ENCODE peak calls at places on chromosomes 2 and 18, in eight cellular contexts. One of them, this sample, is unnamed.

GRCh38 chr18:32201936-32202335 is 12.1 kb downstream of the MEP1B start:
- DNase-seq in uterus: no peak
- DNase-seq in A549: no peak
- DNase-seq in psoas muscle: no peak
- DNase-seq in pancreas: no peak
- DNase-seq in lower lobe of right lung: no peak
- DNase-seq in CD8-positive, alpha-beta T cell: no peak
- DNase-seq in suprapubic skin: no peak
- DNase-seq in this sample: no peak

GRCh38 chr2:79686884-79687283 is 174.0 kb downstream of the CTNNA2 start:
- DNase-seq in uterus: no peak
- DNase-seq in lower lobe of right lung: no peak
- DNase-seq in suprapubic skin: no peak
- DNase-seq in pancreas: no peak
- DNase-seq in psoas muscle: no peak
- DNase-seq in CD8-positive, alpha-beta T cell: no peak
- DNase-seq in A549: no peak
- DNase-seq in this sample: no peak

GRCh38 chr2:54366487-54367280 is 89.4 kb upstream of the SPTBN1 start:
- DNase-seq in lower lobe of right lung: no peak
- DNase-seq in uterus: no peak
- DNase-seq in CD8-positive, alpha-beta T cell: no peak
- DNase-seq in A549: no peak
- DNase-seq in suprapubic skin: no peak
- DNase-seq in pancreas: no peak
- DNase-seq in psoas muscle: no peak
- DNase-seq in this sample: no peak

GRCh38 chr2:53058526-53058925 is 709.1 kb upstream of the CHAC2 start:
- DNase-seq in CD8-positive, alpha-beta T cell: no peak
- DNase-seq in psoas muscle: no peak
- DNase-seq in suprapubic skin: no peak
- DNase-seq in lower lobe of right lung: no peak
- DNase-seq in uterus: no peak
- DNase-seq in A549: no peak
- DNase-seq in pancreas: no peak
- DNase-seq in this sample: no peak

GRCh38 chr2:160315337-160315736 is 115.3 kb upstream of the ITGB6 start:
- DNase-seq in uterus: no peak
- DNase-seq in A549: no peak
- DNase-seq in CD8-positive, alpha-beta T cell: no peak
- DNase-seq in lower lobe of right lung: no peak
- DNase-seq in psoas muscle: no peak
- DNase-seq in suprapubic skin: no peak
- DNase-seq in pancreas: no peak
- DNase-seq in this sample: no peak

GRCh38 chr2:159111346-159111922 is 143.0 kb downstream of the TANC1 start:
- DNase-seq in uterus: no peak
- DNase-seq in psoas muscle: no peak
- DNase-seq in suprapubic skin: no peak
- DNase-seq in pancreas: no peak
- DNase-seq in A549: no peak
- DNase-seq in CD8-positive, alpha-beta T cell: no peak
- DNase-seq in lower lobe of right lung: no peak
- DNase-seq in this sample: no peak

GRCh38 chr18:68713791-68714190 is 1.1 kb downstream of the TMX3 start:
- DNase-seq in lower lobe of right lung: no peak
- DNase-seq in CD8-positive, alpha-beta T cell: no peak
- DNase-seq in uterus: no peak
- DNase-seq in A549: no peak
- DNase-seq in psoas muscle: no peak
- DNase-seq in suprapubic skin: no peak
- DNase-seq in pancreas: no peak
- DNase-seq in this sample: no peak

GRCh38 chr18:61541673-61542072 is 208.4 kb downstream of the CDH20 start:
- DNase-seq in A549: no peak
- DNase-seq in lower lobe of right lung: no peak
- DNase-seq in pancreas: no peak
- DNase-seq in psoas muscle: no peak
- DNase-seq in CD8-positive, alpha-beta T cell: no peak
- DNase-seq in suprapubic skin: no peak
- DNase-seq in uterus: no peak
- DNase-seq in this sample: no peak

GRCh38 chr2:142742301-142743214 is 134.9 kb upstream of the KYNU start:
- DNase-seq in A549: no peak
- DNase-seq in CD8-positive, alpha-beta T cell: no peak
- DNase-seq in lower lobe of right lung: no peak
- DNase-seq in pancreas: no peak
- DNase-seq in suprapubic skin: no peak
- DNase-seq in psoas muscle: no peak
- DNase-seq in uterus: no peak
- DNase-seq in this sample: no peak

GRCh38 chr2:133811409-133812125 is 243.3 kb upstream of the NCKAP5 start:
- DNase-seq in CD8-positive, alpha-beta T cell: no peak
- DNase-seq in lower lobe of right lung: no peak
- DNase-seq in suprapubic skin: no peak
- DNase-seq in pancreas: no peak
- DNase-seq in A549: no peak
- DNase-seq in psoas muscle: no peak
- DNase-seq in uterus: no peak
- DNase-seq in this sample: no peak

GRCh38 chr2:158761626-158762025 is 33.5 kb upstream of the DAPL1 start:
- DNase-seq in lower lobe of right lung: no peak
- DNase-seq in CD8-positive, alpha-beta T cell: no peak
- DNase-seq in uterus: no peak
- DNase-seq in pancreas: no peak
- DNase-seq in suprapubic skin: no peak
- DNase-seq in psoas muscle: no peak
- DNase-seq in A549: no peak
- DNase-seq in this sample: no peak

GRCh38 chr2:73892631-73893329 is at the start of gene ACTG2:
- DNase-seq in CD8-positive, alpha-beta T cell: no peak
- DNase-seq in psoas muscle: no peak
- DNase-seq in lower lobe of right lung: no peak
- DNase-seq in A549: no peak
- DNase-seq in uterus: peak
- DNase-seq in pancreas: no peak
- DNase-seq in suprapubic skin: no peak
- DNase-seq in this sample: peak

GRCh38 chr2:151238527-151239487 is 22.9 kb downstream of the RBM43 start:
- DNase-seq in uterus: peak
- DNase-seq in psoas muscle: peak
- DNase-seq in lower lobe of right lung: peak
- DNase-seq in CD8-positive, alpha-beta T cell: no peak
- DNase-seq in A549: peak
- DNase-seq in suprapubic skin: peak
- DNase-seq in pancreas: peak
- DNase-seq in this sample: peak

GRCh38 chr2:1581965-1582625 is 162.2 kb downstream of the PXDN start:
- DNase-seq in A549: no peak
- DNase-seq in pancreas: no peak
- DNase-seq in CD8-positive, alpha-beta T cell: no peak
- DNase-seq in psoas muscle: no peak
- DNase-seq in suprapubic skin: no peak
- DNase-seq in lower lobe of right lung: no peak
- DNase-seq in uterus: no peak
- DNase-seq in this sample: no peak

GRCh38 chr2:225074919-225075681 is 32.8 kb upstream of the DOCK10 start:
- DNase-seq in lower lobe of right lung: no peak
- DNase-seq in CD8-positive, alpha-beta T cell: no peak
- DNase-seq in suprapubic skin: no peak
- DNase-seq in psoas muscle: no peak
- DNase-seq in pancreas: no peak
- DNase-seq in A549: no peak
- DNase-seq in uterus: no peak
- DNase-seq in this sample: no peak

GRCh38 chr18:37019157-37019571 is 190.2 kb downstream of the KIAA1328 start:
- DNase-seq in pancreas: peak
- DNase-seq in psoas muscle: no peak
- DNase-seq in uterus: no peak
- DNase-seq in CD8-positive, alpha-beta T cell: no peak
- DNase-seq in suprapubic skin: no peak
- DNase-seq in A549: no peak
- DNase-seq in lower lobe of right lung: no peak
- DNase-seq in this sample: no peak

GRCh38 chr2:70094978-70095832 is 7.9 kb downstream of the PCBP1 start:
- DNase-seq in CD8-positive, alpha-beta T cell: peak
- DNase-seq in uterus: peak
- DNase-seq in psoas muscle: no peak
- DNase-seq in pancreas: peak
- DNase-seq in lower lobe of right lung: peak
- DNase-seq in suprapubic skin: peak
- DNase-seq in A549: no peak
- DNase-seq in this sample: peak

GRCh38 chr2:70091364-70091763 is 4.1 kb downstream of the PCBP1 start:
- DNase-seq in A549: no peak
- DNase-seq in pancreas: no peak
- DNase-seq in psoas muscle: no peak
- DNase-seq in uterus: no peak
- DNase-seq in lower lobe of right lung: no peak
- DNase-seq in CD8-positive, alpha-beta T cell: no peak
- DNase-seq in suprapubic skin: no peak
- DNase-seq in this sample: no peak

GRCh38 chr2:70095833-70096670 is 8.8 kb downstream of the PCBP1 start:
- DNase-seq in CD8-positive, alpha-beta T cell: no peak
- DNase-seq in psoas muscle: no peak
- DNase-seq in uterus: no peak
- DNase-seq in A549: no peak
- DNase-seq in lower lobe of right lung: no peak
- DNase-seq in pancreas: no peak
- DNase-seq in suprapubic skin: no peak
- DNase-seq in this sample: peak

GRCh38 chr2:70091816-70092215 is 4.5 kb downstream of the PCBP1 start:
- DNase-seq in pancreas: no peak
- DNase-seq in lower lobe of right lung: no peak
- DNase-seq in suprapubic skin: no peak
- DNase-seq in CD8-positive, alpha-beta T cell: no peak
- DNase-seq in uterus: no peak
- DNase-seq in psoas muscle: no peak
- DNase-seq in A549: no peak
- DNase-seq in this sample: no peak

DNA sequence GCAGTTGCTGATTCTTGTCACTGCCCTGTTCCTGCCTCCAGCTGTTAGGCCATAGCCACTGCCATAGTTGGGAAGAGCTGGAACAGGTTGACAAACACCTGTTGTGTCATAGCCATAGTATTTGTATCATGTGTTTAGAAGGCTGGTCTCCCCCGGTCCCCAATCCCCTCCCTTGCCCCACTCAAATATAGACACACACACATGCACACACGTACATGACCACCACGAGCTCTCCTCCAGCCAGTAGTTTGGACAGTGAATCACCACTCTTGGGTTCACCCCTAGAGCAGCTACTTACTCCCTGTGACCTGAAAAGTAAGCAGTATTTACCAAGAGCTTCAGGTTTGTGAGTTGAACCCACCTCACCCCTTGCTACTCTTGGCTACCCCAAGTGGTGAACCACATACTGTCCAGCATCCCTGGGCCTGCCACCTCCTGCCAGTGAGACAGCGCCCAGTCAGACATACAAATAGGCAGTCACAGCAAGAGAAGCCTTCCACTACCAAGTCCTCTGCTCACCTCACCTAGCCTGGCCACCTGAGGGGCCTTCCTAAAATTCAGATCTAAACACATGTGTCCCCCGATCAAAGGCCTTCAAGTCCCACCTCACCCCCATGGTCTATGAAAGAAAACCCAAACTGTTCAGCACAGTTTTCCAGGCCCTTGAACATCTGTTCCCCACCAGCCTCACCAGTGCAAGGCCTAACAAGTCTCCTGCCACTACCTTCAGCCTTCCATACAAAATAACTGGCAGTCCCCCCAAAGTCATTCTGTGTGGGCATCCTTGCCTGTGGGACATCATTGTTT is 7.1 kb downstream of the PCBP1 start:
- DNase-seq in psoas muscle: no peak
- DNase-seq in A549: no peak
- DNase-seq in uterus: no peak
- DNase-seq in lower lobe of right lung: no peak
- DNase-seq in suprapubic skin: no peak
- DNase-seq in CD8-positive, alpha-beta T cell: no peak
- DNase-seq in pancreas: no peak
- DNase-seq in this sample: no peak
- H3K4me3 ChIP-seq in psoas muscle: no peak
- H3K4me3 ChIP-seq in A549: no peak
- H3K4me3 ChIP-seq in uterus: no peak
- H3K4me3 ChIP-seq in lower lobe of right lung: peak
- H3K4me3 ChIP-seq in suprapubic skin: peak
- H3K4me3 ChIP-seq in CD8-positive, alpha-beta T cell: peak
- H3K4me3 ChIP-seq in pancreas: no peak
- H3K4me3 ChIP-seq in this sample: no peak

DNA sequence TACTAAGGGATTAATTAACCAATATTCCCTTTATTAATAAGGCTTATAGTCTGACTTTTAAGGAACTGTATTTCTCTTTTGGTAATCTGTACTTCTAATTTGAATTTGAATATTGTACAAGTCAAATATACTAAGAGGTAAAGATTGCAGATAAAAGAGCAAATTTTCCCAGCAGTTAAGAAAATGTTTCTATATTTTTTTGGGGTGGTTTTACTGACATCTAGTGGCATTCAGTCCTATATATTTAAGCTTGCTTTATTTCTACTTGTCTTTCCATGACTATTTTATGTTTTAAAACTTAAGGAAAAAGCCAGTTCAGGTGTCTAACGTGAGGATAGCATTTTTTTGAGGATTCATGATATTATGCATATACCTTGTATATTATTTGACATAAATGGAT is 41.6 kb downstream of the TDRD15 start:
- DNase-seq in lower lobe of right lung: no peak
- DNase-seq in psoas muscle: no peak
- DNase-seq in suprapubic skin: no peak
- DNase-seq in A549: no peak
- DNase-seq in pancreas: no peak
- DNase-seq in CD8-positive, alpha-beta T cell: no peak
- DNase-seq in uterus: no peak
- DNase-seq in this sample: no peak
- TF ChIP-seq CTCF in lower lobe of right lung: peak
- TF ChIP-seq CTCF in psoas muscle: no peak
- TF ChIP-seq CTCF in suprapubic skin: no peak
- TF ChIP-seq CTCF in A549: peak
- TF ChIP-seq CTCF in pancreas: no peak
- TF ChIP-seq CTCF in CD8-positive, alpha-beta T cell: no peak
- TF ChIP-seq CTCF in uterus: no peak
- TF ChIP-seq CTCF in this sample: no peak

DNA sequence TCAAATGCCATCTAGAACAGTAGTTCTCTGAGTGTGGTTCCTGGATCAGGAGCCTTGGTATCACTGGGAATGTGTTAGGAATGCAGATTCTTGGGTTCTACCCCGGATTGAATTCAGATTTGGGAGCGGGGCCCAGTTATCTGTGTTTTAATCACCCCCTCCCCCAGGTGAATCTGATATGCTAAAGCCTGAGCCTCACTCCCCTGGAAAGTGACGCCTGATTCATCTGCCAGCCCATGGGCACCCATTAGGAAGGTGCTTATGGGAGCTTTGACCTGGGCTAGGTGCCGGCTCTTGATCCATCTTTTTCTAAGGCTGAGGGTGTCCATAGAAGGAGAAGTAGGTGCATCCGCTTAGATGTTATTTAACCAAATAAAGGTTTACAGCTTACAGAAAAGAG is 199.4 kb downstream of the NEDD4L start:
- DNase-seq in A549: no peak
- DNase-seq in psoas muscle: no peak
- DNase-seq in uterus: no peak
- DNase-seq in suprapubic skin: no peak
- DNase-seq in lower lobe of right lung: no peak
- DNase-seq in CD8-positive, alpha-beta T cell: no peak
- DNase-seq in pancreas: no peak
- DNase-seq in this sample: no peak
- H3K4me3 ChIP-seq in A549: no peak
- H3K4me3 ChIP-seq in psoas muscle: no peak
- H3K4me3 ChIP-seq in uterus: no peak
- H3K4me3 ChIP-seq in suprapubic skin: no peak
- H3K4me3 ChIP-seq in lower lobe of right lung: no peak
- H3K4me3 ChIP-seq in CD8-positive, alpha-beta T cell: no peak
- H3K4me3 ChIP-seq in pancreas: no peak
- H3K4me3 ChIP-seq in this sample: no peak

GRCh38 chr2:177212106-177212894 is at the start of gene HNRNPA3:
- DNase-seq in psoas muscle: peak
- DNase-seq in CD8-positive, alpha-beta T cell: peak
- DNase-seq in A549: peak
- DNase-seq in uterus: peak
- DNase-seq in pancreas: peak
- DNase-seq in suprapubic skin: peak
- DNase-seq in lower lobe of right lung: peak
- DNase-seq in this sample: peak
- TF ChIP-seq CTCF in psoas muscle: no peak
- TF ChIP-seq CTCF in CD8-positive, alpha-beta T cell: no peak
- TF ChIP-seq CTCF in A549: peak
- TF ChIP-seq CTCF in uterus: peak
- TF ChIP-seq CTCF in pancreas: no peak
- TF ChIP-seq CTCF in suprapubic skin: peak
- TF ChIP-seq CTCF in lower lobe of right lung: peak
- TF ChIP-seq CTCF in this sample: no peak

This sample was measured in lower leg skin.